ENCODE peak calls at places on chromosomes 1 and 21, in five cellular contexts. One of them, this sample, is unnamed. For H3K36me3, the result is how much of the 10 kb centered on the place peaks cover.

GRCh38 chr1:232571523-232571922 is 58.4 kb downstream of the SIPA1L2 start:
- DNase-seq in breast epithelium: no peak
- DNase-seq in adipocyte: no peak
- DNase-seq in uterus: no peak
- DNase-seq in spleen: no peak
- DNase-seq in this sample: peak

GRCh38 chr1:211829343-211830054 is 1.1 kb downstream of the LPGAT1 start:
- DNase-seq in breast epithelium: no peak
- DNase-seq in spleen: peak
- DNase-seq in uterus: peak
- DNase-seq in adipocyte: peak
- DNase-seq in this sample: peak

GRCh38 chr1:244302889-244303609 is 148.7 kb downstream of the ADSS2 start:
- DNase-seq in spleen: no peak
- DNase-seq in breast epithelium: peak
- DNase-seq in adipocyte: no peak
- DNase-seq in uterus: no peak
- DNase-seq in this sample: no peak

GRCh38 chr1:39043513-39043912 is 17.4 kb downstream of the NDUFS5 start:
- DNase-seq in adipocyte: no peak
- DNase-seq in breast epithelium: no peak
- DNase-seq in uterus: no peak
- DNase-seq in spleen: no peak
- DNase-seq in this sample: no peak

GRCh38 chr21:36960676-36961284 is 5.7 kb downstream of the HLCS start:
- DNase-seq in uterus: no peak
- DNase-seq in breast epithelium: no peak
- DNase-seq in adipocyte: no peak
- DNase-seq in spleen: no peak
- DNase-seq in this sample: no peak

GRCh38 chr21:39934895-39935294 is 67.7 kb downstream of the PCP4 start:
- DNase-seq in adipocyte: no peak
- DNase-seq in uterus: no peak
- DNase-seq in breast epithelium: no peak
- DNase-seq in spleen: no peak
- DNase-seq in this sample: no peak

GRCh38 chr1:224216380-224216779 is 33.3 kb downstream of the DEGS1 start:
- DNase-seq in spleen: no peak
- DNase-seq in adipocyte: no peak
- DNase-seq in breast epithelium: no peak
- DNase-seq in uterus: no peak
- DNase-seq in this sample: no peak

GRCh38 chr1:234553241-234554156 is 56.5 kb downstream of the IRF2BP2 start:
- DNase-seq in uterus: no peak
- DNase-seq in breast epithelium: peak
- DNase-seq in spleen: no peak
- DNase-seq in adipocyte: peak
- DNase-seq in this sample: no peak

GRCh38 chr1:10031461-10031860 is 1.3 kb upstream of the UBE4B start:
- DNase-seq in breast epithelium: no peak
- DNase-seq in spleen: no peak
- DNase-seq in adipocyte: peak
- DNase-seq in uterus: no peak
- DNase-seq in this sample: peak

GRCh38 chr1:187999973-188000372 is 1171.2 kb downstream of the PLA2G4A start:
- DNase-seq in spleen: no peak
- DNase-seq in uterus: no peak
- DNase-seq in breast epithelium: no peak
- DNase-seq in adipocyte: peak
- DNase-seq in this sample: no peak

GRCh38 chr1:41122851-41123518 is 101.5 kb upstream of the SLFNL1 start:
- DNase-seq in breast epithelium: no peak
- DNase-seq in adipocyte: peak
- DNase-seq in uterus: no peak
- DNase-seq in spleen: no peak
- DNase-seq in this sample: peak

GRCh38 chr1:68426594-68426993 is 23.2 kb downstream of the RPE65 start:
- DNase-seq in uterus: no peak
- DNase-seq in breast epithelium: no peak
- DNase-seq in adipocyte: peak
- DNase-seq in spleen: no peak
- DNase-seq in this sample: no peak

GRCh38 chr1:117783586-117784396 is 145.6 kb downstream of the GDAP2 start:
- DNase-seq in spleen: no peak
- DNase-seq in adipocyte: no peak
- DNase-seq in breast epithelium: no peak
- DNase-seq in uterus: no peak
- DNase-seq in this sample: no peak

GRCh38 chr1:3275471-3276340 is 178.8 kb upstream of the ARHGEF16 start:
- DNase-seq in spleen: no peak
- DNase-seq in adipocyte: peak
- DNase-seq in breast epithelium: no peak
- DNase-seq in uterus: no peak
- DNase-seq in this sample: peak

GRCh38 chr1:151728151-151728711 is 6.9 kb downstream of the RIIAD1 start:
- DNase-seq in breast epithelium: no peak
- DNase-seq in uterus: peak
- DNase-seq in spleen: no peak
- DNase-seq in adipocyte: peak
- DNase-seq in this sample: no peak

GRCh38 chr1:3369437-3370076 is 84.9 kb upstream of the ARHGEF16 start:
- DNase-seq in adipocyte: peak
- DNase-seq in breast epithelium: no peak
- DNase-seq in spleen: no peak
- DNase-seq in uterus: peak
- DNase-seq in this sample: peak

GRCh38 chr1:209652873-209653401 is 712 bp upstream of the LAMB3 start:
- DNase-seq in adipocyte: peak
- DNase-seq in uterus: no peak
- DNase-seq in breast epithelium: peak
- DNase-seq in spleen: no peak
- DNase-seq in this sample: peak

GRCh38 chr1:112954059-112954458 is 1.9 kb downstream of the SLC16A1 start:
- DNase-seq in spleen: no peak
- DNase-seq in uterus: no peak
- DNase-seq in breast epithelium: no peak
- DNase-seq in adipocyte: peak
- DNase-seq in this sample: no peak
- H3K4me3 ChIP-seq in spleen: no peak
- H3K4me3 ChIP-seq in uterus: peak
- H3K4me3 ChIP-seq in breast epithelium: no peak
- H3K4me3 ChIP-seq in adipocyte: peak
- H3K4me3 ChIP-seq in this sample: peak

DNA sequence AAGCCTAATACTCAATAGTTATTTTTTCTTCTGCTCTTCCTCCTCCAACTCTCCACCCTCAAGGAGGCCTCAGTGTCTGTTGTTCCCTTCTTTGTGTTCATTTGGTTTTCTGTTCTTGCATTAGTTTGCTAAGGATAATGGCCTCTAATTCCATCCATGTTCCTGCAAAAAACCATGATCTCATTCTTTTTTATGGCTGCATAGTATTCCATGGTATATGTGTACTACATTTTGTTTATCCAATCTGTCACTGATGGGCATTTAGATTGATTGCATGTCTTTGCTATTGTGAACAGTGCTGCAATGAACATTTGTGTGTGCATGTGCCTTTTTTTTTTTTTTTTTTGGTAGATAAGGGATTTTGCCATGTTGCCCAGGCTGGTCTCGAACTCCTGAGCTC is 6.7 kb downstream of the CENPF start:
- DNase-seq in spleen: no peak
- DNase-seq in breast epithelium: no peak
- DNase-seq in adipocyte: no peak
- DNase-seq in uterus: no peak
- DNase-seq in this sample: no peak
- H3K36me3 ChIP-seq in spleen: under half
- H3K36me3 ChIP-seq in breast epithelium: under half
- H3K36me3 ChIP-seq in adipocyte: under half
- H3K36me3 ChIP-seq in uterus: under half
- H3K36me3 ChIP-seq in this sample: half or more

GRCh38 chr1:178580876-178581275 is 68.0 kb downstream of the TEX35 start:
- DNase-seq in uterus: no peak
- DNase-seq in breast epithelium: no peak
- DNase-seq in adipocyte: no peak
- DNase-seq in spleen: no peak
- DNase-seq in this sample: no peak

GRCh38 chr1:178580096-178580495 is 67.2 kb downstream of the TEX35 start:
- DNase-seq in spleen: no peak
- DNase-seq in uterus: no peak
- DNase-seq in breast epithelium: no peak
- DNase-seq in adipocyte: no peak
- DNase-seq in this sample: no peak

GRCh38 chr1:178578541-178578940 is 65.6 kb downstream of the TEX35 start:
- DNase-seq in adipocyte: no peak
- DNase-seq in breast epithelium: no peak
- DNase-seq in spleen: no peak
- DNase-seq in uterus: no peak
- DNase-seq in this sample: no peak

GRCh38 chr1:178579095-178579494 is 66.2 kb downstream of the TEX35 start:
- DNase-seq in breast epithelium: no peak
- DNase-seq in spleen: no peak
- DNase-seq in uterus: no peak
- DNase-seq in adipocyte: no peak
- DNase-seq in this sample: no peak

DNA sequence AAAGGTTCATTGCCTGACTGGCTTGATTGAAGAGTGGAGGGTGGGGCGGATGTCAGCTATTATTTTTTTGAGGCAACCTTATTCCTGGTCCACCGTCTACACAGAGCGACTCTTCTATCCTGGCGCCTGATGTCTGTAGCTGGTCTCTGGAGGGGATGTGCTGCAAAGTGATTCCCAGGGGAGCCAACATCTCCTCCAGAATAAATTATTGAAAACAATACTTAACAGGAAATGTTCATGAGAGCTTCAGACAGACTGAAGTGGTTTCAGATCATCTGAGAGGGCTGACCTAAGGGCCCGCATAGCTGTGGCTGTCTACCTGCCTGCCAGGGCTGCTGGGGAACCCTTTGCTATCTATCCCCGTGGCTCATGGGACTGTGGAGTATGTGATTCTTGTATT is 66.7 kb downstream of the TEX35 start:
- DNase-seq in uterus: no peak
- DNase-seq in spleen: no peak
- DNase-seq in breast epithelium: no peak
- DNase-seq in adipocyte: no peak
- DNase-seq in this sample: no peak
- H3K4me3 ChIP-seq in uterus: no peak
- H3K4me3 ChIP-seq in spleen: no peak
- H3K4me3 ChIP-seq in breast epithelium: no peak
- H3K4me3 ChIP-seq in adipocyte: no peak
- H3K4me3 ChIP-seq in this sample: no peak

GRCh38 chr1:160405331-160405877 is 5.0 kb downstream of the VANGL2 start:
- DNase-seq in adipocyte: no peak
- DNase-seq in spleen: no peak
- DNase-seq in breast epithelium: no peak
- DNase-seq in uterus: no peak
- DNase-seq in this sample: no peak

GRCh38 chr1:160401972-160402795 is 1.8 kb downstream of the VANGL2 start:
- DNase-seq in spleen: no peak
- DNase-seq in adipocyte: no peak
- DNase-seq in uterus: no peak
- DNase-seq in breast epithelium: no peak
- DNase-seq in this sample: no peak

GRCh38 chr1:160406131-160406968 is 6.0 kb downstream of the VANGL2 start:
- DNase-seq in adipocyte: no peak
- DNase-seq in uterus: no peak
- DNase-seq in spleen: no peak
- DNase-seq in breast epithelium: no peak
- DNase-seq in this sample: no peak

GRCh38 chr1:160403244-160403643 is 2.9 kb downstream of the VANGL2 start:
- DNase-seq in breast epithelium: no peak
- DNase-seq in spleen: no peak
- DNase-seq in uterus: no peak
- DNase-seq in adipocyte: no peak
- DNase-seq in this sample: no peak

GRCh38 chr1:160404094-160404493 is 3.7 kb downstream of the VANGL2 start:
- DNase-seq in adipocyte: no peak
- DNase-seq in uterus: no peak
- DNase-seq in spleen: no peak
- DNase-seq in breast epithelium: no peak
- DNase-seq in this sample: no peak
- H3K36me3 ChIP-seq in adipocyte: under half
- H3K36me3 ChIP-seq in uterus: under half
- H3K36me3 ChIP-seq in spleen: under half
- H3K36me3 ChIP-seq in breast epithelium: under half
- H3K36me3 ChIP-seq in this sample: under half

GRCh38 chr1:193540511-193540910 is 354.1 kb upstream of the B3GALT2 start:
- DNase-seq in uterus: no peak
- DNase-seq in spleen: no peak
- DNase-seq in adipocyte: no peak
- DNase-seq in breast epithelium: no peak
- DNase-seq in this sample: no peak
- H3K4me3 ChIP-seq in uterus: no peak
- H3K4me3 ChIP-seq in spleen: no peak
- H3K4me3 ChIP-seq in adipocyte: no peak
- H3K4me3 ChIP-seq in breast epithelium: no peak
- H3K4me3 ChIP-seq in this sample: no peak